ENCODE peak calls at places on chromosomes 1 and 21, in five cellular contexts. L, Q, G, P and N are unnamed samples.

GRCh38 chr1:29557701-29558445 is 321.6 kb downstream of the PTPRU start:
- DNase-seq in G (no peak), Q (no peak), L (no peak), P (no peak), N (no peak)

GRCh38 chr1:10841059-10841458 is 44.6 kb upstream of the CASZ1 start:
- DNase-seq in G (no peak), Q (no peak), L (no peak), P (no peak), N (no peak)

GRCh38 chr1:24713176-24713575 is 32.1 kb upstream of the CLIC4 start:
- DNase-seq in P (no peak), G (no peak), L (peak; percentile 55), Q (no peak), N (no peak)

GRCh38 chr1:10903421-10903820 is 107.0 kb upstream of the CASZ1 start:
- DNase-seq in G (no peak), L (no peak), Q (no peak), P (no peak), N (no peak)

GRCh38 chr1:230270185-230270939 is 155.8 kb downstream of the PGBD5 start:
- DNase-seq in G (no peak), Q (no peak), L (peak; percentile 54), P (peak; percentile 56), N (no peak)

GRCh38 chr1:26529655-26530539 is at the start of gene RPS6KA1:
- DNase-seq in G (peak; percentile 67), L (peak; percentile 88), P (peak; percentile 81), Q (peak; percentile 48), N (no peak)

GRCh38 chr1:172154571-172154970 is 265.9 kb upstream of the C1orf105 start:
- DNase-seq in Q (no peak), P (no peak), L (peak; percentile 9), G (no peak), N (no peak)

GRCh38 chr1:168485048-168485447 is 58.7 kb downstream of the XCL2 start:
- DNase-seq in Q (no peak), P (no peak), L (no peak), G (no peak), N (no peak)

GRCh38 chr1:202967684-202968281 is 726 bp upstream of the CYB5R1 start:
- DNase-seq in Q (peak; percentile 11), G (no peak), L (no peak), P (peak; percentile 47), N (no peak)

GRCh38 chr1:58620259-58620658 is 43.2 kb upstream of the TACSTD2 start:
- DNase-seq in P (no peak), Q (no peak), G (peak; percentile 36), L (no peak), N (no peak)

GRCh38 chr1:207885129-207886032 is 25.5 kb downstream of the CD34 start:
- DNase-seq in G (peak; percentile 82), L (peak; percentile 88), P (peak; percentile 76), Q (peak; percentile 54), N (no peak)

GRCh38 chr1:214187933-214188332 is 93.0 kb upstream of the SMYD2 start:
- DNase-seq in L (no peak), P (no peak), G (no peak), Q (no peak), N (no peak)

GRCh38 chr21:28614816-28615215 is 377.9 kb downstream of the LTN1 start:
- DNase-seq in P (no peak), G (no peak), L (peak; percentile 17), Q (no peak), N (no peak)

GRCh38 chr1:31792541-31792940 is 23.3 kb downstream of the SPOCD1 start:
- DNase-seq in Q (no peak), P (no peak), G (no peak), L (no peak), N (no peak)

GRCh38 chr1:111581166-111581565 is 38.4 kb upstream of the RAP1A start:
- DNase-seq in L (no peak), Q (no peak), P (no peak), G (no peak), N (no peak)

GRCh38 chr1:196685506-196685905 is 33.7 kb downstream of the CFH start:
- DNase-seq in P (no peak), L (no peak), G (no peak), Q (no peak), N (no peak)

GRCh38 chr1:31302749-31303441 is 6.1 kb downstream of the ZCCHC17 start:
- DNase-seq in L (no peak), G (no peak), Q (no peak), P (no peak), N (no peak)

GRCh38 chr1:228691926-228692325 is 43.4 kb upstream of the RHOU start:
- DNase-seq in Q (no peak), P (peak; percentile 38), L (no peak), G (peak; percentile 47), N (no peak)

GRCh38 chr1:182004601-182005000 is 56.9 kb downstream of the ZNF648 start:
- DNase-seq in Q (no peak), G (no peak), L (no peak), P (no peak), N (no peak)